ENCODE peak calls at places on chromosome 6, in four cellular contexts. W is AG04450; X is CD8-positive, alpha-beta memory T cell; B is suprapubic skin. R is an unnamed sample.

GRCh38 chr6:89509719-89510339 is 76.9 kb downstream of the ANKRD6 start:
- DNase-seq in W (no peak), X (no peak), B (no peak), R (no peak)

GRCh38 chr6:157808405-157808950 is 14.6 kb upstream of the SNX9 start:
- DNase-seq in W (no peak), X (no peak), B (no peak), R (no peak)

GRCh38 chr6:126786262-126786661 is 332.2 kb upstream of the RSPO3 start:
- DNase-seq in W (no peak), X (no peak), B (no peak), R (no peak)

GRCh38 chr6:15473741-15474161 is 189.1 kb downstream of the DTNBP1 start:
- DNase-seq in W (no peak), X (no peak), B (no peak), R (peak; percentile 31)

GRCh38 chr6:139133272-139133671 is 1.6 kb upstream of the HECA start:
- DNase-seq in W (no peak), X (peak; percentile 40), B (no peak), R (peak; percentile 51)

GRCh38 chr6:128208078-128208477 is 307.2 kb upstream of the THEMIS start:
- DNase-seq in W (no peak), X (no peak), B (no peak), R (no peak)

GRCh38 chr6:1318036-1318435 is 6.1 kb downstream of the FOXQ1 start:
- DNase-seq in W (no peak), X (no peak), B (no peak), R (no peak)

GRCh38 chr6:4561078-4561435 is 215.1 kb upstream of the CDYL start:
- DNase-seq in W (no peak), X (no peak), B (no peak), R (no peak)

GRCh38 chr6:144736763-144737162 is 451.6 kb downstream of the UTRN start:
- DNase-seq in W (no peak), X (no peak), B (no peak), R (no peak)

GRCh38 chr6:7240351-7240750 is 72.6 kb downstream of the SSR1 start:
- DNase-seq in W (no peak), X (no peak), B (no peak), R (no peak)

GRCh38 chr6:35547666-35548065 is 35.0 kb upstream of the TULP1 start:
- DNase-seq in W (no peak), X (no peak), B (no peak), R (no peak)

GRCh38 chr6:116405663-116406329 is 35.0 kb downstream of the DSE start:
- DNase-seq in W (no peak), X (no peak), B (no peak), R (no peak)

GRCh38 chr6:71125216-71125615 is 163.4 kb upstream of the OGFRL1 start:
- DNase-seq in W (no peak), X (no peak), B (no peak), R (no peak)

GRCh38 chr6:166691199-166691598 is 64.1 kb upstream of the RPS6KA2 start:
- DNase-seq in W (peak; percentile 6), X (no peak), B (no peak), R (no peak)
- H3K27ac ChIP-seq in W (no peak overlapping the region), X (no peak overlapping the region), B (no peak overlapping the region), R (no peak overlapping the region)

GRCh38 chr6:134640229-134640628 is 309.7 kb downstream of the ALDH8A1 start:
- DNase-seq in W (no peak), X (no peak), B (no peak), R (no peak)

GRCh38 chr6:134642819-134643218 is 307.1 kb downstream of the ALDH8A1 start:
- DNase-seq in W (no peak), X (no peak), B (no peak), R (no peak)

GRCh38 chr6:134637847-134638438 is 312.0 kb downstream of the ALDH8A1 start:
- DNase-seq in W (no peak), X (no peak), B (no peak), R (no peak)

GRCh38 chr6:134640975-134641429 is 308.9 kb downstream of the ALDH8A1 start:
- DNase-seq in W (peak; percentile 80), X (peak; percentile 72), B (peak; percentile 84), R (peak; percentile 89)

GRCh38 chr6:134642217-134642616 is 307.7 kb downstream of the ALDH8A1 start:
- DNase-seq in W (peak; percentile 41), X (no peak), B (no peak), R (no peak)
- H3K27ac ChIP-seq in W (no peak overlapping the region), X (no peak overlapping the region), B (no peak overlapping the region), R (no peak overlapping the region)

DNA sequence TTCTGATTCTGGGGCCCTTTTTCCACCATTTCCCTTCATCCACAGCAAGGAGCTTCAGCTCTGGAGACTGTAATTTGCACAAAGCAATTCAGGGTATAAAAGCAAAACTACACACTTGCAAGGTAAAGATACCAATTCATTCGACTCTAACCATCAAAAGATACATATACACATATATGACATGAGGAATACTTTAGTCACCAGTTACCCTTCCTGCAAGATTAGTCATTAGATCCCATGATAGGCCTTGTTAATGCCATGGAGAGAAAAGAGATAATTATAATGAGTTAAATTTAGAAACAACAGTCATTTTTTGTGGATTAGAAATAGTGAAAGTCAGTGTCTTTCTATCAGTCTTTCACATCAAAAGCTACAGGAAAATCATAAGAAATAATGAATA is 204.2 kb downstream of the KCNQ5 start:
- DNase-seq in W (no peak), X (no peak), B (no peak), R (no peak)
- H3K27ac ChIP-seq in W (peak overlapping the region; percentile 33), X (no peak overlapping the region), B (no peak overlapping the region), R (no peak overlapping the region)

GRCh38 chr6:169722362-169723199 is 1.7 kb downstream of the PHF10 start:
- DNase-seq in W (peak; percentile 18), X (no peak), B (no peak), R (peak; percentile 59)
- H3K27ac ChIP-seq in W (peak overlapping the region; percentile 79), X (peak overlapping the region; percentile 81), B (peak overlapping the region; percentile 96), R (peak overlapping the region; percentile 92)

GRCh38 chr6:45480697-45481415 is 103.1 kb upstream of the SUPT3H start:
- DNase-seq in W (no peak), X (no peak), B (no peak), R (no peak)

GRCh38 chr6:45479834-45480696 is 102.3 kb upstream of the SUPT3H start:
- DNase-seq in W (peak; percentile 71), X (no peak), B (no peak), R (no peak)

GRCh38 chr6:45483021-45483420 is 105.3 kb upstream of the SUPT3H start:
- DNase-seq in W (peak; percentile 89), X (no peak), B (no peak), R (no peak)

GRCh38 chr6:45486739-45487138 is 109.0 kb upstream of the SUPT3H start:
- DNase-seq in W (no peak), X (no peak), B (no peak), R (no peak)

DNA sequence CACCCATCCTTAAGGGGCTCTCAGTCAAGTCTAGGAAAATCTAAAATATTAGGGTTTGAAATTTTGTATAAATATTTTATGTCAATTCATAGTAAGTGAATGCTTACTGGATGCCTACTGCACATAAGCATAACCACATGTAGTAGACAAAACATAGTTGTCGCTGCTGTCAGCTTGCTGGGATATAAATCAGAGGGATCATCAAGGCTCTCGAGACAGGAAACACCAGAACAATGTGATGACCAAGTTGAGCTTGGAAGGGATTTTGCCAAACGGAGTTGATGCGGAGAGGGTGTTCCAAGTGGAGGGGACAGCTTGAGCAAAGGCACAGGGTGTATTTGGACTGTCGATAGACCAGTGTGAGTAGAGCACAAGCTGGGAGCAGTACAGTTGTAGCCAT is 105.8 kb upstream of the SUPT3H start:
- DNase-seq in W (no peak), X (no peak), B (no peak), R (no peak)
- H3K27ac ChIP-seq in W (peak overlapping the region; percentile 84), X (no peak overlapping the region), B (no peak overlapping the region), R (no peak overlapping the region)

GRCh38 chr6:43395822-43396221 is 26.4 kb upstream of the ZNF318 start:
- DNase-seq in W (no peak), X (no peak), B (no peak), R (no peak)

GRCh38 chr6:43399932-43400487 is 27.3 kb upstream of the ABCC10 start:
- DNase-seq in W (no peak), X (no peak), B (no peak), R (no peak)

GRCh38 chr6:43394982-43395381 is 25.5 kb upstream of the ZNF318 start:
- DNase-seq in W (no peak), X (no peak), B (no peak), R (no peak)

GRCh38 chr6:43393597-43393996 is 24.1 kb upstream of the ZNF318 start:
- DNase-seq in W (no peak), X (no peak), B (no peak), R (no peak)

GRCh38 chr6:43396408-43397149 is 27.1 kb upstream of the ZNF318 start:
- DNase-seq in W (no peak), X (no peak), B (no peak), R (no peak)
- H3K27ac ChIP-seq in W (no peak overlapping the region), X (no peak overlapping the region), B (no peak overlapping the region), R (no peak overlapping the region)

DNA sequence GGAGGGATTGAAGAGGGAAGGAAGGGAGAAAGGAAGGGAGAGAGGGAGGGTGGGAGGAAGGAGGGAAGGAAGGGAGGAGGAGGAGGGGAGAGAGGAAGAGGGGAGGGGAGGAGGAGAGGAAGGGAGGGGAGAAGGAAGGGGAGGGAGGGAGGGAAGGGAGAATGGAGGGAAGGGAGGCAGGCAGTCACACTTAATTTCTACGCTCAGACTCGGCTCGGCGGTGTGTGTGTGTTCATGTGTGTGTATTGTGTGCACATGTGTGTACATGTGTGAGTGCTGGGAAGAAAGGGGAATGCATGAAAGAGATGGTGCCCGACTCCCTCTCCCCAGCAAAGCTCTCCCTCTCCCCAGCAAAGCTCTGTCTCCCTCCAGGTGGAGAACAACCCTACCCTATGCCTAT is 79.1 kb upstream of the AFDN start:
- DNase-seq in W (no peak), X (no peak), B (no peak), R (no peak)
- H3K27ac ChIP-seq in W (no peak overlapping the region), X (no peak overlapping the region), B (no peak overlapping the region), R (no peak overlapping the region)

GRCh38 chr6:51927450-51927849 is 160.0 kb downstream of the PKHD1 start:
- DNase-seq in W (no peak), X (no peak), B (no peak), R (no peak)
- H3K27ac ChIP-seq in W (no peak overlapping the region), X (no peak overlapping the region), B (no peak overlapping the region), R (no peak overlapping the region)

GRCh38 chr6:43973351-43973750 is 153.9 kb downstream of the MRPL14 start:
- DNase-seq in W (no peak), X (no peak), B (peak; percentile 59), R (no peak)

GRCh38 chr6:43971776-43972126 is 155.5 kb downstream of the MRPL14 start:
- DNase-seq in W (no peak), X (no peak), B (no peak), R (no peak)

GRCh38 chr6:43970913-43971775 is 156.1 kb downstream of the MRPL14 start:
- DNase-seq in W (no peak), X (no peak), B (no peak), R (no peak)

GRCh38 chr6:43972179-43972914 is 154.9 kb downstream of the MRPL14 start:
- DNase-seq in W (no peak), X (no peak), B (no peak), R (no peak)

DNA sequence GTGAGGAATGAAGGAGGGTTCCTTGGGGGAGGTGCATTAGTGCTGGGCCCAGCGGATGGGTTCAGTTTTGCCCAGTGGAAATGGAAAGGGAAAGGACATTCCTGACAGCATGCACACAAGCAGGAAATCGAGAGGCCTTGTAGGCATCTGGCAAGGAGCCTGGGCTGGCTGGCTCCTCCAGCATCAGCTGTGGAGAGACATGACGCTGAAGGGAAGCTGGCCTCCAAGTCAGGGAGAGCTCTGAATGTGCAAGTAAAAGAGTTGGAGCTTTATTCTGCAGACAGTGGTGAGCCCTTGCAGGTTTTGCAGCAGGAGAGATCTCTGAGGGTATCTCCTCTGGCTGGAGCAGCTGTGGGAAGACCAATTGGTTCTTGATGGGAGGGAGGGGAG is 154.3 kb downstream of the MRPL14 start:
- DNase-seq in W (peak; percentile 80), X (no peak), B (no peak), R (peak; percentile 80)
- H3K27ac ChIP-seq in W (peak overlapping the region; percentile 61), X (peak overlapping the region; percentile 39), B (peak overlapping the region; percentile 73), R (no peak overlapping the region)